ENCODE peak calls at places on chromosomes 13 and 19, in nine cellular contexts. N is upper lobe of left lung, U is GM12878, P is GM23338, X is endothelial cell of umbilical vein, F is sigmoid colon, Y is HepG2, E is stomach, H is SK-N-SH. C is an unnamed sample.
A peak's percentile ranks its signal among the peaks of the same experiment; 100 is the strongest.

GRCh38 chr13:91154553-91154952 is 192.9 kb upstream of the MIR17HG start:
- DNase-seq in Y (no peak), E (no peak), U (no peak), F (no peak), P (peak; percentile 53), X (no peak), N (no peak), H (no peak), C (no peak)

GRCh38 chr19:19777692-19778091 is 43.9 kb downstream of the ZNF506 start:
- DNase-seq in P (no peak), H (no peak), Y (no peak), F (no peak), U (no peak), E (no peak), N (no peak), X (no peak), C (no peak)

GRCh38 chr19:12985049-12985776 is 10.1 kb upstream of the NFIX start:
- DNase-seq in X (no peak), U (no peak), P (no peak), F (peak; percentile 82), E (peak; percentile 82), Y (peak; percentile 75), N (peak; percentile 70), H (no peak), C (peak; percentile 92)

GRCh38 chr19:18975864-18976263 is 34.8 kb upstream of the HOMER3 start:
- DNase-seq in F (no peak), X (no peak), U (no peak), E (no peak), N (no peak), P (no peak), H (no peak), Y (no peak), C (no peak)

GRCh38 chr19:45952691-45953505 is 20.8 kb downstream of the NOVA2 start:
- DNase-seq in N (no peak), Y (no peak), X (no peak), F (no peak), E (peak; percentile 35), H (peak; percentile 55), U (no peak), P (peak; percentile 98), C (no peak)

GRCh38 chr19:42423462-42424344 is 3.5 kb downstream of the LIPE start:
- DNase-seq in X (peak; percentile 88), P (peak; percentile 99), F (peak; percentile 92), N (peak; percentile 88), U (no peak), H (peak; percentile 98), E (peak; percentile 87), Y (no peak), C (peak; percentile 96)

GRCh38 chr19:7701049-7701653 is 780 bp downstream of the FCER2 start:
- DNase-seq in P (no peak), F (no peak), Y (no peak), U (no peak), N (no peak), X (no peak), E (no peak), H (no peak), C (no peak)

GRCh38 chr13:99796175-99796819 is 175.3 kb downstream of the ZIC5 start:
- DNase-seq in X (peak; percentile 16), F (no peak), N (no peak), U (no peak), E (no peak), H (no peak), P (peak; percentile 94), Y (peak; percentile 29), C (peak; percentile 21)

GRCh38 chr19:33914599-33914998 is 117.9 kb downstream of the KCTD15 start:
- DNase-seq in X (no peak), P (no peak), E (no peak), N (no peak), F (no peak), H (no peak), U (no peak), Y (no peak), C (no peak)

GRCh38 chr13:21879263-21879914 is 208.5 kb downstream of the FGF9 start:
- DNase-seq in P (no peak), Y (no peak), E (no peak), F (no peak), H (no peak), X (no peak), N (no peak), U (no peak), C (peak; percentile 60)

GRCh38 chr19:47618771-47619170 is 9.8 kb downstream of the BICRA start:
- DNase-seq in U (no peak), F (peak; percentile 89), N (no peak), Y (no peak), H (no peak), X (no peak), P (no peak), E (no peak), C (no peak)

GRCh38 chr19:54668353-54668752 is 5.6 kb downstream of the LILRB4 start:
- DNase-seq in X (no peak), P (no peak), F (no peak), U (no peak), N (no peak), Y (no peak), E (no peak), H (no peak), C (no peak)

GRCh38 chr19:45276284-45276687 is 25.2 kb downstream of the MARK4 start:
- DNase-seq in N (no peak), Y (peak; percentile 87), X (no peak), F (no peak), U (no peak), P (no peak), H (peak; percentile 68), E (no peak), C (no peak)

GRCh38 chr13:41668130-41668757 is 210.9 kb downstream of the RGCC start:
- DNase-seq in Y (peak; percentile 96), X (peak; percentile 94), U (peak; percentile 60), P (peak; percentile 91), H (peak; percentile 61), E (peak; percentile 45), F (peak; percentile 83), N (peak; percentile 73), C (no peak)

GRCh38 chr13:97125051-97125809 is 96.9 kb upstream of the MBNL2 start:
- DNase-seq in Y (peak; percentile 17), F (peak; percentile 75), U (peak; percentile 63), H (peak; percentile 50), E (no peak), N (peak; percentile 55), X (no peak), P (peak; percentile 44), C (no peak)

GRCh38 chr13:51113186-51113881 is 2.3 kb upstream of the C13orf42 start:
- DNase-seq in Y (no peak), U (no peak), F (no peak), N (no peak), E (no peak), X (no peak), P (no peak), H (no peak), C (peak; percentile 82)
- TF ChIP-seq POLR2AphosphoS5 in Y (no peak), U (no peak), F (no peak), N (no peak), E (no peak), X (no peak), P (no peak), H (no peak), C (no peak)

DNA sequence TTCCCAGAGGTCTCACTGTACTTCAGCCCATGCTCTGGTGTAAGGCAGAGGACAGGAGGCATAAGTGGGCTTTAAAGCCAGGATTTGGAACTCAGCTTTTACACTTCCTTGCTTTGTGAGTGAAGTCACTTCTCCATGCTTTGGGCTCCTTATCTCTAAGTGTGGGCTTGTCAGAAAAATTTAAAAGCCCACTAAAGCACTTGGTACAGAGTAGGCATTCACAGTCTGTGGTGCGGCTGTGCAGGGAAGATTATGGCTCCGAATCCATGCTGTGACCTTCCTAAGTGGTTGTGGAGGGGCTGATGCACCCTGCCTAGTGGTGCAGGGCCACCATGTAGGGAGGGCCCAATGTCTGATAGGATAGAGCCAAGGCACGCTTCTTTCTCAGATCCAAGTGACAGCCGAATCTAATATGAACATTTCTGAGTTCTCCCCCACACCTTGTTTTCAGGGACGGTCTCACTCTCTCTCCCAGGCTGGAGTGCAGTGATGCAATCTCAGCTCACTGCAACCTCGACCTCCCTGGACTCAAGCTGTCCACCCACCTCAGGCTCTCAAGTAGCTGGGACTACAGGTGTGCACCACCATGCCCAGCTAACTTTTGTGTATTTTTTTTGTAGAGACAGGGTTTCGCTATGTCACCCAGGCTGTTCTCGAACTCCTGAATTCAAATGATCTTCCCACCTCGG is 6.9 kb downstream of the TIMM29 start:
- DNase-seq in X (no peak), F (no peak), H (no peak), Y (no peak), E (no peak), N (no peak), U (no peak), P (no peak), C (no peak)
- H3K27me3 ChIP-seq in X (no peaks in the 10 kb centered on the region), F (no peaks in the 10 kb centered on the region), H (no peaks in the 10 kb centered on the region), Y (no peaks in the 10 kb centered on the region), E (no peaks in the 10 kb centered on the region), N (no peaks in the 10 kb centered on the region), U (no peaks in the 10 kb centered on the region), P (no peaks in the 10 kb centered on the region), C (no peaks in the 10 kb centered on the region)

GRCh38 chr13:114048463-114048862 is 74.6 kb upstream of the C13orf46 start:
- DNase-seq in N (no peak), U (no peak), H (no peak), Y (no peak), P (peak; percentile 68), F (no peak), X (no peak), E (no peak), C (no peak)

GRCh38 chr13:114045113-114045735 is 71.3 kb upstream of the C13orf46 start:
- DNase-seq in E (no peak), Y (no peak), N (no peak), P (no peak), H (no peak), X (no peak), F (no peak), U (no peak), C (no peak)

GRCh38 chr13:114049026-114049425 is 75.2 kb upstream of the C13orf46 start:
- DNase-seq in H (no peak), Y (no peak), E (no peak), F (no peak), U (no peak), P (no peak), N (no peak), X (no peak), C (no peak)

GRCh38 chr13:114046447-114046846 is 72.6 kb upstream of the C13orf46 start:
- DNase-seq in Y (no peak), N (no peak), U (no peak), F (no peak), X (no peak), H (no peak), P (no peak), E (no peak), C (no peak)

GRCh38 chr13:114047358-114047881 is 73.5 kb upstream of the C13orf46 start:
- DNase-seq in X (no peak), N (no peak), E (no peak), Y (no peak), U (peak; percentile 74), P (no peak), F (no peak), H (no peak), C (no peak)
- H3K4me1 ChIP-seq in X (no peaks in the 10 kb centered on the region), N (peaks cover 2% of the 10 kb centered on the region), E (no peaks in the 10 kb centered on the region), Y (no peaks in the 10 kb centered on the region), U (peaks cover 30% of the 10 kb centered on the region), P (peaks cover 3% of the 10 kb centered on the region), F (no peaks in the 10 kb centered on the region), H (no peaks in the 10 kb centered on the region), C (peaks cover 15% of the 10 kb centered on the region)

DNA sequence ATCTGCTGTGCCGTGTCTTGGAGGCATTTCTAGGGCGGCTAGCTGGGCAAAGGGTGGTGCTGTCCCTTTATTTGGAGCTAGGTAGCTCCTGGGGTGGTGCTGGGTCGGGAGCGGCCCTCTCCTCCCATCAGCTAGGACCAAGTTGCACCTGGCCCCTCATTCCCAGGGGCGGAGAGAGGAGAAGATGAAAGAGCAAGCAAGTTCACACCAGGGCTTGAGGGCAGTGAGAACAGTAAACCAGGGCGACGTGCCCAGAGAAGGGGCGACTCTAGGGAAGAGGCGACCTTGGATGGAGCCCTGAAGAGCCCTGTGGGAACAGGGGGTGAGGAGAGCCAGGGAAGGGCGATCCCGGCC is 17.0 kb upstream of the KCNN1 start:
- DNase-seq in F (no peak), H (no peak), U (no peak), Y (no peak), E (no peak), N (no peak), P (peak; percentile 77), X (no peak), C (no peak)
- TF ChIP-seq POLR2AphosphoS5 in F (no peak), H (no peak), U (no peak), Y (no peak), E (no peak), N (no peak), P (no peak), X (no peak), C (no peak)

C was measured in esophagus muscularis mucosa.